ENCODE peak calls at places on chromosomes 12 and 14, in four cellular contexts. E is fibroblast of lung, Z is neural progenitor cell, U is H1. C is an unnamed sample.

GRCh38 chr14:36293824-36294223 is 26.6 kb downstream of the MBIP start:
- DNase-seq in E (peak), Z (no peak), U (no peak), C (peak)

GRCh38 chr12:88388566-88389269 is 191.6 kb downstream of the KITLG start:
- DNase-seq in E (no peak), Z (no peak), U (no peak), C (no peak)

GRCh38 chr12:91367234-91367849 is 184.7 kb upstream of the DCN start:
- DNase-seq in E (peak), Z (no peak), U (no peak), C (no peak)

GRCh38 chr14:77046706-77047105 is 18.2 kb upstream of the IRF2BPL start:
- DNase-seq in E (no peak), Z (no peak), U (no peak), C (no peak)

GRCh38 chr14:101854366-101854765 is 92.9 kb downstream of the PPP2R5C start:
- DNase-seq in E (no peak), Z (no peak), U (no peak), C (no peak)

GRCh38 chr14:53432378-53432802 is 279.3 kb upstream of the DDHD1 start:
- DNase-seq in E (peak), Z (peak), U (peak), C (no peak)

GRCh38 chr14:100291305-100292075 is 14.8 kb downstream of the SLC25A29 start:
- DNase-seq in E (no peak), Z (no peak), U (no peak), C (no peak)

GRCh38 chr14:105300542-105301102 is at the start of gene BRF1:
- DNase-seq in E (peak), Z (peak), U (peak), C (peak)

GRCh38 chr12:27400856-27401255 is 45.7 kb upstream of the SMCO2 start:
- DNase-seq in E (no peak), Z (no peak), U (no peak), C (no peak)

GRCh38 chr12:108449478-108449877 is 65.6 kb upstream of the FICD start:
- DNase-seq in E (no peak), Z (no peak), U (no peak), C (no peak)

GRCh38 chr14:91947196-91948184 is at the start of gene FBLN5:
- DNase-seq in E (peak), Z (peak), U (peak), C (no peak)

GRCh38 chr12:110135012-110135411 is 10.9 kb downstream of the IFT81 start:
- DNase-seq in E (peak), Z (no peak), U (no peak), C (no peak)

GRCh38 chr14:102817942-102818940 is 41.0 kb downstream of the TRAF3 start:
- DNase-seq in E (peak), Z (no peak), U (no peak), C (no peak)

GRCh38 chr12:112664569-112664968 is 127.0 kb upstream of the RPH3A start:
- DNase-seq in E (no peak), Z (peak), U (peak), C (no peak)

GRCh38 chr12:104672501-104673265 is 215.9 kb downstream of the CHST11 start:
- DNase-seq in E (no peak), Z (no peak), U (no peak), C (no peak)

GRCh38 chr12:24133385-24133784 is 183.9 kb upstream of the SOX5 start:
- DNase-seq in E (no peak), Z (peak), U (peak), C (no peak)

GRCh38 chr12:119699199-119699765 is 31.3 kb downstream of the PRKAB1 start:
- DNase-seq in E (no peak), Z (no peak), U (no peak), C (no peak)

GRCh38 chr12:27277846-27278260 is 33.8 kb downstream of the STK38L start:
- DNase-seq in E (peak), Z (no peak), U (no peak), C (no peak)

GRCh38 chr12:25372969-25373368 is 122.2 kb upstream of the KRAS start:
- DNase-seq in E (no peak), Z (no peak), U (no peak), C (no peak)

GRCh38 chr14:102323102-102323501 is 3.6 kb downstream of the ZNF839 start:
- DNase-seq in E (peak), Z (peak), U (no peak), C (no peak)

GRCh38 chr14:30559638-30560071 is 697 bp downstream of the G2E3 start:
- DNase-seq in E (peak), Z (peak), U (no peak), C (no peak)

GRCh38 chr12:71556881-71557280 is 106.8 kb downstream of the ZFC3H1 start:
- DNase-seq in E (peak), Z (peak), U (no peak), C (no peak)

GRCh38 chr12:66693901-66694513 is 15.1 kb upstream of the GRIP1 start:
- DNase-seq in E (peak), Z (peak), U (no peak), C (peak)

GRCh38 chr14:64387232-64387737 is 868 bp upstream of the MTHFD1 start:
- DNase-seq in E (peak), Z (peak), U (no peak), C (no peak)

GRCh38 chr12:21773263-21773741 is 1.2 kb downstream of the KCNJ8 start:
- DNase-seq in E (peak), Z (peak), U (peak), C (no peak)

GRCh38 chr14:55051165-55051425 is 352 bp upstream of the MAPK1IP1L start:
- DNase-seq in E (no peak), Z (no peak), U (no peak), C (no peak)

GRCh38 chr14:55053500-55053899 is 2.1 kb downstream of the MAPK1IP1L start:
- DNase-seq in E (no peak), Z (no peak), U (no peak), C (no peak)

GRCh38 chr14:55051426-55052258 is at the start of gene MAPK1IP1L:
- DNase-seq in E (peak), Z (peak), U (peak), C (peak)

GRCh38 chr14:55053018-55053417 is 1.6 kb downstream of the MAPK1IP1L start:
- DNase-seq in E (no peak), Z (no peak), U (no peak), C (no peak)

GRCh38 chr14:55052259-55052930 is 948 bp downstream of the MAPK1IP1L start:
- DNase-seq in E (peak), Z (no peak), U (no peak), C (no peak)
- H3K9ac ChIP-seq in E (peak), Z (peak), U (peak), C (peak)

GRCh38 chr12:11895421-11896064 is 175.2 kb upstream of the BCL2L14 start:
- DNase-seq in E (no peak), Z (no peak), U (no peak), C (no peak)
- H3K9ac ChIP-seq in E (no peak), Z (no peak), U (no peak), C (no peak)

GRCh38 chr12:65232490-65233077 is 45.9 kb upstream of the MSRB3 start:
- DNase-seq in E (peak), Z (no peak), U (no peak), C (peak)
- H3K9ac ChIP-seq in E (no peak), Z (no peak), U (no peak), C (no peak)

GRCh38 chr14:72645706-72646105 is 248.2 kb downstream of the DPF3 start:
- DNase-seq in E (no peak), Z (no peak), U (no peak), C (no peak)

GRCh38 chr14:72641086-72641485 is 252.8 kb downstream of the DPF3 start:
- DNase-seq in E (no peak), Z (no peak), U (no peak), C (no peak)

GRCh38 chr14:72644758-72645489 is 249.0 kb downstream of the DPF3 start:
- DNase-seq in E (no peak), Z (no peak), U (no peak), C (no peak)

GRCh38 chr14:72643317-72643801 is 250.5 kb downstream of the DPF3 start:
- DNase-seq in E (peak), Z (no peak), U (no peak), C (no peak)

DNA sequence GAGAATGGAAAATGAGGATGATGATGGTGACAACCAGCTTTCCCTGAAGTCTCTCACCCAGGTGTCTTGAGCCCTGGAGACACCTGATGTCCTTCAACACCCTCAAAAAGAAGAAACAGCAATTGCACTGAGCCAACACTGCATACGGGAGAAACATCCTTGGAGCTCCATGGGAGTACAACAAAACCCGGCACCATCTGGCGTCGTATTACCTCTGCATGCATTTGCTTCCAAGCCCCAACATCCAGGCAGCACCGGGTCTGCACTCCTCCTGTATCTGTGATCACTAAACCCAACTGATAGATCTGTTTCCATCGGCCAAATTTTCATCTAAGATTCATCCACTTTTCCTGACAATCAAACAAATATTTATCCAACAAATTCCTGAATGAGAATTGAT is 249.9 kb downstream of the DPF3 start:
- DNase-seq in E (no peak), Z (no peak), U (no peak), C (no peak)
- H3K9ac ChIP-seq in E (no peak), Z (no peak), U (no peak), C (no peak)

GRCh38 chr12:121916719-121917118 is 1.7 kb upstream of the CFAP251 start:
- DNase-seq in E (peak), Z (peak), U (no peak), C (no peak)
- H3K9ac ChIP-seq in E (no peak), Z (no peak), U (no peak), C (no peak)

DNA sequence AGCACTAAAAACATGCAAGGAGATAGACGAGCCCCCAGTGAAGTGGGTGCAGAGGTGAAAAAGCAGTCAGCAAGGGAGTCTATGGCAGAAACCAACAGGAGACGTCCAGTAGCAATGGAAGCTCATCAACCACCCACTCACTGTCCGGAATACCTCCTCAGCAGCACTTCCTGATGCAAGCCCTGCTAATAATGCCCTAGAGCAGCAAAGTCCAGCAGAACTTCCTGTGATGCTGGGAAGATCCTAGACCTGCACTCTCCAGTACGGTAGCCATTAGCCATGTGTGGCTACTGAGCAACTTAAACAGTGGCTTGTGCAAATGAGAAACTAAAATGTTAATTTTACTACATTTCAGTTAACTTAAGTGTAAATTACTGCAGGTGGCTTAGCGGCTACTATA is 11.0 kb downstream of the SERPINA9 start:
- DNase-seq in E (no peak), Z (no peak), U (no peak), C (no peak)
- H3K9ac ChIP-seq in E (no peak), Z (no peak), U (no peak), C (no peak)

GRCh38 chr12:39329015-39329414 is 113.9 kb downstream of the KIF21A start:
- DNase-seq in E (no peak), Z (no peak), U (no peak), C (no peak)
- H3K9ac ChIP-seq in E (no peak), Z (no peak), U (no peak), C (no peak)

GRCh38 chr12:52870361-52871290 is 21.8 kb upstream of the KRT78 start:
- DNase-seq in E (peak), Z (peak), U (peak), C (no peak)
- H3K9ac ChIP-seq in E (no peak), Z (no peak), U (no peak), C (no peak)

DNA sequence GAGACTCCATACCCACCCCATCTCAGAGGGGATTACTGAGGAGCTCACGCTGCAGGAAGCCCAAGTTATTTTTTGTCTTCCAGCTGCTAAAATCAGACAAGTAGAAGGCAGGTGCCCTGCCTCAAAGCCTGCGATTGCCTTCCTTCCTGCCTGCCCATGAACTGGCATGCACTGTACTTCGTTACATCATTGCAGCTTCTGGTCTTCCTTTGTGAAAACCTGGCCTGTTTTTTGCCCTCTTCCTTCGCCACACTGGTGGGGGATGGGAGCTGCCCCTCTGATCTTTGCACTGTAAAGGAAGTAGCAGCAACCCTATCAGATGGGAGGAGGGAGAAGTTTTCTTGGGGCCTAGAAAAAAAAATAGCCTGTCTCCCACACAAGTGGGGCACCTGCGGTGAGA is 1098.7 kb downstream of the BCL11B start:
- DNase-seq in E (no peak), Z (no peak), U (no peak), C (no peak)
- H3K9ac ChIP-seq in E (no peak), Z (no peak), U (no peak), C (no peak)

GRCh38 chr12:122382919-122383350 is 39.5 kb downstream of the CLIP1 start:
- DNase-seq in E (no peak), Z (no peak), U (no peak), C (no peak)
- H3K9ac ChIP-seq in E (no peak), Z (no peak), U (no peak), C (no peak)

C was measured in SK-N-MC.